ENCODE peak calls at places on chromosomes 5 and 9, in eight cellular contexts. Y is glutamatergic neuron, Z is BJ, C is lower lobe of right lung, W is Calu3, V is suprapubic skin, J is body of pancreas, N is HCT116. L is an unnamed sample.

GRCh38 chr5:173291722-173292658 is 36.2 kb downstream of the STC2 start:
- DNase-seq in J (no peak), V (no peak), Y (no peak), N (no peak), W (no peak), Z (no peak), C (no peak), L (no peak)

GRCh38 chr9:3181049-3181953 is 337.4 kb upstream of the PUM3 start:
- DNase-seq in V (no peak), Z (no peak), N (no peak), J (peak; percentile 57), W (peak; percentile 24), Y (peak; percentile 63), C (peak; percentile 51), L (peak; percentile 74)

GRCh38 chr5:168611163-168611562 is 32.0 kb upstream of the PANK3 start:
- DNase-seq in V (no peak), Y (no peak), J (no peak), Z (no peak), W (no peak), N (no peak), C (no peak), L (no peak)

GRCh38 chr9:131899248-131899882 is 159.5 kb upstream of the RAPGEF1 start:
- DNase-seq in Z (no peak), W (no peak), N (no peak), J (no peak), Y (no peak), V (no peak), C (no peak), L (no peak)

GRCh38 chr9:91795500-91796241 is 154.4 kb downstream of the ROR2 start:
- DNase-seq in Z (no peak), Y (no peak), C (no peak), N (peak; percentile 71), W (no peak), V (no peak), J (no peak), L (no peak)

GRCh38 chr5:178198706-178199105 is 5.6 kb upstream of the HNRNPAB start:
- DNase-seq in V (peak; percentile 74), W (no peak), J (no peak), Z (no peak), N (no peak), Y (no peak), C (no peak), L (no peak)

GRCh38 chr9:2022560-2022959 is 7.4 kb downstream of the SMARCA2 start:
- DNase-seq in Y (no peak), V (no peak), C (no peak), N (no peak), J (no peak), Z (no peak), W (no peak), L (no peak)

GRCh38 chr5:90473321-90474234 is 993 bp downstream of the MBLAC2 start:
- DNase-seq in Z (no peak), N (no peak), C (peak; percentile 69), W (peak; percentile 39), V (no peak), J (peak; percentile 29), Y (no peak), L (peak; percentile 70)

GRCh38 chr9:83027153-83027867 is 35.6 kb downstream of the RASEF start:
- DNase-seq in Y (no peak), J (no peak), C (no peak), N (peak; percentile 22), Z (peak; percentile 47), V (no peak), W (no peak), L (no peak)

GRCh38 chr9:83034587-83034986 is 28.4 kb downstream of the RASEF start:
- DNase-seq in J (no peak), W (no peak), Z (no peak), N (no peak), C (no peak), V (no peak), Y (no peak), L (no peak)

GRCh38 chr9:83032065-83032625 is 30.8 kb downstream of the RASEF start:
- DNase-seq in V (no peak), Y (no peak), J (peak; percentile 65), N (no peak), W (peak; percentile 44), Z (no peak), C (no peak), L (no peak)

GRCh38 chr9:83034026-83034425 is 28.9 kb downstream of the RASEF start:
- DNase-seq in V (no peak), J (no peak), N (no peak), W (no peak), Y (no peak), Z (no peak), C (no peak), L (no peak)

DNA sequence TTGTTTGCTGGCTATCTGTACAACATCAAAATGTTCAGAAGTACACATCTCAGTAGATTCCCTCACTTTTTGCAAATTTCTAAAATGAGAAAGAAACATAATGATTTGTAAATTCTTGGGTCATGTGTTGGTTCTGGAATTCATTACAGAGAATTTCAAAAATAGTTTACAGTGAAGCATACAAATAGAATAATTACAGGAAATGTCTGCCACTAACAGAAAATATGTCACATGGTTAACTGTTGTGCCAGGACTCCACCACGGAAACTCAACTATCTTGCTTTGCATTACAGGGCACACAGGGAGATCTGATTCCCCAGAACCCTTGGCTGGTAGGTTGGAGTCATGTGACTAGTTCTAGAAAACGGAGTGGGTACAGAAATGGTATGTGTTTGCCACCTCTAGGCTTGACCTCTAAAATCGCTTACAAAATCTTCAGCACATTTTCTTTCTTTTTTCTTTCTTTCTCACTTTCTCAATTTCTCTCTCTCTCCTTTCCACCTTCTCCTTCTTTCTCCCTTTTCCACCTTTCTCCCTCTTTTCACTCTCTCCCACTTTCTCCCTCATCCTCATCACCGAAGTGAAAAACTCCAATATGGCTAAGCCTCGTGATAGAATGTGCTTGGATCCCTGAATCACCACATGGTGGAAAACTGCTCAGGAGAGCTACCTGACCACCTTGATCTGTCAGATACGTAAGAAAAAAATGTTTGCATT is 32.4 kb downstream of the RASEF start:
- DNase-seq in N (no peak), J (no peak), V (no peak), Y (no peak), Z (no peak), W (no peak), C (no peak), L (no peak)
- TF ChIP-seq CTCF in N (no peak), J (no peak), V (no peak), Y (no peak), Z (no peak), W (no peak), C (no peak), L (no peak)

GRCh38 chr5:181203093-181203711 is 1.8 kb downstream of the TRIM7 start:
- DNase-seq in Y (no peak), C (no peak), V (no peak), J (no peak), N (no peak), W (no peak), Z (no peak), L (no peak)

GRCh38 chr5:181204561-181205401 is at the start of gene TRIM7:
- DNase-seq in C (peak; percentile 74), Z (no peak), Y (peak; percentile 59), N (no peak), W (peak; percentile 73), V (no peak), J (peak; percentile 66), L (no peak)

GRCh38 chr5:181205735-181206401 is 872 bp upstream of the TRIM7 start:
- DNase-seq in W (no peak), J (no peak), Y (no peak), C (no peak), N (no peak), Z (no peak), V (no peak), L (no peak)

GRCh38 chr5:181205402-181205734 is 372 bp upstream of the TRIM7 start:
- DNase-seq in J (no peak), C (no peak), Y (no peak), N (no peak), Z (no peak), V (no peak), W (no peak), L (no peak)

GRCh38 chr5:181203842-181204560 is 995 bp downstream of the TRIM7 start:
- DNase-seq in J (no peak), C (peak; percentile 56), Z (no peak), N (no peak), W (no peak), Y (no peak), V (no peak), L (no peak)
- TF ChIP-seq CTCF in J (no peak), C (no peak), Z (no peak), N (no peak), W (no peak), Y (no peak), V (no peak), L (no peak)

GRCh38 chr9:68683433-68683832 is 21.6 kb upstream of the PIP5K1B start:
- DNase-seq in J (no peak), W (no peak), V (no peak), N (no peak), Z (no peak), C (no peak), Y (no peak), L (no peak)

GRCh38 chr9:68672625-68673024 is 32.4 kb upstream of the PIP5K1B start:
- DNase-seq in W (no peak), N (no peak), Z (no peak), J (no peak), C (no peak), Y (no peak), V (no peak), L (no peak)

GRCh38 chr9:68678430-68678829 is 26.6 kb upstream of the PIP5K1B start:
- DNase-seq in Y (peak; percentile 19), V (no peak), N (peak; percentile 29), C (no peak), W (peak; percentile 20), J (no peak), Z (no peak), L (no peak)
- TF ChIP-seq CTCF in Y (peak; percentile 12), V (no peak), N (no peak), C (peak; percentile 10), W (no peak), J (peak; percentile 28), Z (peak; percentile 29), L (peak; percentile 68)

GRCh38 chr5:157113007-157113406 is 4.2 kb upstream of the HAVCR2 start:
- DNase-seq in W (no peak), Y (no peak), V (no peak), Z (no peak), J (no peak), N (no peak), C (no peak), L (no peak)
- TF ChIP-seq CTCF in W (no peak), Y (no peak), V (no peak), Z (no peak), J (no peak), N (no peak), C (no peak), L (no peak)

GRCh38 chr9:14542071-14542470 is 151.2 kb downstream of the ZDHHC21 start:
- DNase-seq in N (no peak), V (no peak), Y (no peak), Z (no peak), W (no peak), J (no peak), C (no peak), L (no peak)
- TF ChIP-seq CTCF in N (no peak), V (no peak), Y (no peak), Z (no peak), W (no peak), J (no peak), C (no peak), L (no peak)